ENCODE peak calls at places on chromosome 9, in eight cellular contexts. W is HepG2, E is GM23338, R is HCT116, D is Panc1, C is SK-N-SH, K is GM12878, Q is K562. M is an unnamed sample.

GRCh38 chr9:90007516-90008430 is 403.0 kb downstream of the GADD45G start:
- DNase-seq in K (no peak), E (peak), R (no peak), C (no peak), W (no peak), D (no peak), Q (no peak), M (no peak)

GRCh38 chr9:10366171-10366779 is 246.5 kb downstream of the PTPRD start:
- DNase-seq in R (peak), E (peak), W (peak), Q (no peak), K (peak), C (peak), D (peak), M (peak)

GRCh38 chr9:107351382-107352045 is 68.4 kb downstream of the RAD23B start:
- DNase-seq in D (no peak), Q (no peak), C (no peak), E (no peak), R (peak), W (no peak), K (no peak), M (no peak)

GRCh38 chr9:134661299-134661698 is 19.7 kb downstream of the COL5A1 start:
- DNase-seq in D (no peak), C (no peak), W (no peak), E (no peak), K (no peak), Q (no peak), R (no peak), M (no peak)

GRCh38 chr9:71285191-71285656 is 163.8 kb upstream of the TRPM3 start:
- DNase-seq in E (peak), W (peak), K (no peak), C (peak), D (peak), Q (peak), R (peak), M (peak)

GRCh38 chr9:95124582-95125359 is 192.7 kb downstream of the FANCC start:
- DNase-seq in K (no peak), Q (no peak), E (peak), C (peak), D (no peak), R (no peak), W (no peak), M (no peak)

GRCh38 chr9:136855461-136856077 is 3.4 kb downstream of the MAMDC4 start:
- DNase-seq in C (no peak), E (no peak), R (no peak), D (no peak), K (no peak), Q (no peak), W (no peak), M (no peak)

GRCh38 chr9:20271107-20271506 is 351.2 kb downstream of the MLLT3 start:
- DNase-seq in W (no peak), C (peak), K (no peak), R (no peak), Q (no peak), D (no peak), E (no peak), M (no peak)

GRCh38 chr9:74132986-74133385 is 364.1 kb upstream of the RORB start:
- DNase-seq in D (no peak), C (no peak), Q (no peak), K (no peak), R (no peak), E (peak), W (no peak), M (no peak)

GRCh38 chr9:111668026-111668573 is 6.7 kb downstream of the GNG10 start:
- DNase-seq in R (no peak), C (no peak), D (no peak), W (no peak), Q (no peak), K (no peak), E (no peak), M (no peak)

GRCh38 chr9:76699966-76700365 is 64.3 kb upstream of the PCA3 start:
- DNase-seq in D (no peak), R (no peak), C (no peak), K (no peak), E (no peak), Q (no peak), W (no peak), M (no peak)

GRCh38 chr9:18985996-18986395 is 47.0 kb downstream of the SAXO1 start:
- DNase-seq in Q (no peak), R (no peak), D (no peak), E (no peak), C (no peak), W (no peak), K (no peak), M (no peak)

GRCh38 chr9:114271556-114272510 is 51.1 kb upstream of the ORM1 start:
- DNase-seq in W (peak), K (no peak), E (peak), R (peak), D (no peak), Q (no peak), C (peak), M (no peak)

GRCh38 chr9:94156549-94157407 is 72.5 kb downstream of the PTPDC1 start:
- DNase-seq in K (no peak), C (no peak), W (peak), D (no peak), E (no peak), R (no peak), Q (peak), M (peak)

GRCh38 chr9:122463828-122464632 is 13.7 kb downstream of the OR1J1 start:
- DNase-seq in R (peak), C (peak), D (no peak), Q (peak), K (peak), W (peak), E (peak), M (peak)

GRCh38 chr9:117927354-117927753 is 223.2 kb downstream of the TLR4 start:
- DNase-seq in W (no peak), Q (no peak), D (no peak), E (peak), C (peak), R (no peak), K (no peak), M (no peak)

GRCh38 chr9:136326061-136326776 is 1.1 kb upstream of the GPSM1 start:
- DNase-seq in K (no peak), C (peak), W (no peak), R (no peak), E (peak), Q (no peak), D (no peak), M (no peak)

GRCh38 chr9:124257865-124258764 is at the start of gene NEK6:
- DNase-seq in Q (peak), C (peak), E (no peak), D (no peak), R (no peak), W (no peak), K (no peak), M (no peak)

GRCh38 chr9:72022846-72023245 is 37.6 kb downstream of the C9orf57 start:
- DNase-seq in K (no peak), R (no peak), D (no peak), E (no peak), Q (no peak), C (no peak), W (no peak), M (no peak)

GRCh38 chr9:95892690-95893089 is 17.2 kb downstream of the ERCC6L2 start:
- DNase-seq in R (no peak), C (no peak), E (no peak), Q (no peak), W (no peak), D (no peak), K (no peak), M (no peak)

GRCh38 chr9:136609160-136609475 is 53.6 kb upstream of the EGFL7 start:
- DNase-seq in D (no peak), K (no peak), C (no peak), Q (no peak), R (no peak), E (no peak), W (no peak), M (no peak)

GRCh38 chr9:116953271-116953670 is 266.2 kb downstream of the TRIM32 start:
- DNase-seq in Q (no peak), R (no peak), D (no peak), C (no peak), W (no peak), E (no peak), K (no peak), M (no peak)

GRCh38 chr9:70880523-70880922 is 240.9 kb downstream of the TRPM3 start:
- DNase-seq in K (no peak), R (no peak), C (no peak), W (no peak), E (no peak), D (no peak), Q (no peak), M (no peak)

GRCh38 chr9:34363619-34364351 is 12.9 kb downstream of the MYORG start:
- DNase-seq in K (no peak), R (no peak), W (no peak), E (peak), C (no peak), Q (no peak), D (no peak), M (no peak)

GRCh38 chr9:92610470-92611420 is 59.2 kb downstream of the IPPK start:
- DNase-seq in W (no peak), R (no peak), C (no peak), Q (no peak), D (no peak), E (no peak), K (no peak), M (no peak)

GRCh38 chr9:121963542-121963995 is 129.5 kb downstream of the TTLL11 start:
- DNase-seq in R (no peak), D (no peak), W (no peak), C (no peak), K (no peak), Q (no peak), E (no peak), M (no peak)

GRCh38 chr9:137275937-137276756 is 1.4 kb upstream of the TOR4A start:
- DNase-seq in W (no peak), D (no peak), C (no peak), K (no peak), R (no peak), E (no peak), Q (no peak), M (no peak)

GRCh38 chr9:120436937-120437592 is 142.9 kb downstream of the CDK5RAP2 start:
- DNase-seq in K (no peak), D (no peak), E (no peak), W (no peak), R (no peak), C (no peak), Q (no peak), M (peak)

GRCh38 chr9:121888438-121888775 is 204.7 kb downstream of the TTLL11 start:
- DNase-seq in R (no peak), E (no peak), Q (no peak), D (no peak), W (no peak), K (no peak), C (no peak), M (no peak)

GRCh38 chr9:130897848-130898551 is 1.4 kb upstream of the QRFP start:
- DNase-seq in W (no peak), R (no peak), E (no peak), D (no peak), K (no peak), Q (no peak), C (peak), M (no peak)
- TF ChIP-seq REST in W (no peak), R (no peak), E (no peak), D (no peak), K (no peak), Q (no peak), C (no peak), M (no peak)

GRCh38 chr9:88988796-88989641 is 2.2 kb upstream of the S1PR3 start:
- DNase-seq in K (no peak), E (no peak), D (no peak), W (no peak), C (no peak), R (no peak), Q (no peak), M (peak)
- H3K27ac ChIP-seq in K (no peak), E (no peak), D (no peak), W (no peak), C (peak), R (no peak), Q (no peak), M (peak)

DNA sequence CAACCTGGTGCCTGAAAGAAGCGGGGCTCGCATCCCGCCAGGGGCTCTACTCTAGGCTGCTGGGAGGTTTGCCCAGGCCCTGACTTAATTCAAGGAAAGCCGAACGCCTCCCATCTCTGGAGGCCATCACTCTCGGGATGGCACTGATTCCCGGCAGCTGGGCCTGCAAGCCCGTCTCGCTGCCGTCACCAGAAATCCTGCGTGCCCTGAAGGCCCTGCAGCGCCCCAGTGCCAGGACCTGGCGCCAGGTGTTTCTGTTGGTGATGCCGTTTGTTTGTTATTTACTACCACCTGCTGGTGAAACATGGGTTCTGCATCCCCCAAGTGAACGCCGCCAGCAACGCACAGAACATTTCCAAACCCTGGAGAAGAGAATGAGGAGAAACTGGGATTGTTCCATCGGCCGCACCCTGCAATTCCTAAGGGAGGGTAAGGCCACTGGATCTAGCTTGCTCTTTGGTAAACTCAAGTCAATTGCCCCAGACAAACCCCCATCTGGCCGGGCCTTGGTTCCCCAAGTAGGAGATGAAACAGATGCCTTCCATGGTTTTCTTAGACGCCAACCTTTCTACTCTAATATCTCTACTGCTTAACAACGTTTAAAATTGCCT is 77.9 kb downstream of the AK8 start:
- DNase-seq in D (peak), R (peak), E (peak), Q (peak), K (no peak), W (peak), C (peak), M (peak)
- TF ChIP-seq POLR2AphosphoS5 in D (no peak), R (no peak), E (no peak), Q (no peak), K (no peak), W (no peak), C (no peak), M (no peak)

GRCh38 chr9:35844628-35845301 is 15.7 kb downstream of the TMEM8B start:
- DNase-seq in Q (no peak), C (no peak), W (no peak), E (peak), D (no peak), K (peak), R (peak), M (peak)
- TF ChIP-seq REST in Q (no peak), C (no peak), W (no peak), E (no peak), D (no peak), K (no peak), R (no peak), M (no peak)

DNA sequence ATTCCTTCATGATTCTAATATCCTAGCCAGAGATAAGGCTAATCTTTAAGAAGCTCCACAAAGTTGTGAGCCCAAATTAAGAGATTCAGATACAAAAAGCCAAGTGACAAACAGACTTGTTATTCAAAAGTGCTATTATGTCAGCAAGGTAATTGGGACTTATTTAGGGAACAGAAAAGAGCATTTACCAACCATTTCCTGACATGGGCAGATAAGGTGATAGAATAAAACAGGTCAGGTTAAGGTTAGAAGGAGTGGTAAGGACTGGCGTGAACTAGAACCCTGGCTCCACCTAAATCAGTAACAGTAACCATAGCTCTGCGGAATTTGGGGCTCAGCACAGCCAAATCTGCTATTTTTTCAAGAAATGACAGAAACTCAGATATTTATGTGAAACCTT is 10.0 kb upstream of the ERMP1 start:
- DNase-seq in R (no peak), D (no peak), E (no peak), W (no peak), K (no peak), C (no peak), Q (no peak), M (no peak)
- H3K27ac ChIP-seq in R (no peak), D (peak), E (no peak), W (peak), K (no peak), C (no peak), Q (peak), M (no peak)

GRCh38 chr9:128034821-128035764 is 32.0 kb downstream of the NAIF1 start:
- DNase-seq in W (peak), D (peak), R (peak), K (peak), C (peak), E (peak), Q (peak), M (peak)
- TF ChIP-seq POLR2AphosphoS5 in W (no peak), D (peak), R (no peak), K (no peak), C (no peak), E (no peak), Q (no peak), M (no peak)

M was measured in HL-60.